ENCODE peak calls at places on chromosome 17, in six cellular contexts. W is cardiac muscle cell; H is HepG2; Z is GM23248; M is CD8-positive, alpha-beta T cell; S is mesenchymal stem cell. N is an unnamed sample. For H3K9me3, the result is how much of the 10 kb centered on the place peaks cover.

GRCh38 chr17:49148171-49148570 is 15.6 kb downstream of the B4GALNT2 start:
- DNase-seq in W (no peak), H (no peak), Z (no peak), M (no peak), S (no peak), N (no peak)

GRCh38 chr17:72618018-72618509 is 474.4 kb downstream of the SLC39A11 start:
- DNase-seq in W (peak), H (peak), Z (peak), M (peak), S (no peak), N (no peak)

GRCh38 chr17:35612924-35613521 is 25.9 kb downstream of the AP2B1 start:
- DNase-seq in W (peak), H (peak), Z (peak), M (no peak), S (peak), N (no peak)

GRCh38 chr17:72569193-72569946 is 448.6 kb downstream of the SOX9 start:
- DNase-seq in W (no peak), H (peak), Z (no peak), M (no peak), S (no peak), N (no peak)

GRCh38 chr17:49196520-49196919 is 13.9 kb downstream of the GNGT2 start:
- DNase-seq in W (no peak), H (no peak), Z (no peak), M (no peak), S (no peak), N (no peak)

GRCh38 chr17:7652659-7653343 is 2.1 kb downstream of the ATP1B2 start:
- DNase-seq in W (no peak), H (no peak), Z (no peak), M (no peak), S (no peak), N (no peak)

GRCh38 chr17:73304971-73305786 is 6.6 kb downstream of the CDC42EP4 start:
- DNase-seq in W (peak), H (no peak), Z (peak), M (no peak), S (peak), N (no peak)

GRCh38 chr17:58568050-58568830 is 53.8 kb upstream of the MTMR4 start:
- DNase-seq in W (no peak), H (no peak), Z (no peak), M (no peak), S (no peak), N (no peak)

GRCh38 chr17:50176559-50177471 is 11.0 kb downstream of the SGCA start:
- DNase-seq in W (no peak), H (no peak), Z (peak), M (no peak), S (peak), N (no peak)

GRCh38 chr17:16916557-16916920 is 55.4 kb downstream of the TNFRSF13B start:
- DNase-seq in W (no peak), H (no peak), Z (no peak), M (no peak), S (no peak), N (no peak)

GRCh38 chr17:8123695-8124349 is at the start of gene HES7:
- DNase-seq in W (no peak), H (no peak), Z (peak), M (no peak), S (peak), N (no peak)

GRCh38 chr17:67531291-67531690 is 154.2 kb downstream of the PITPNC1 start:
- DNase-seq in W (peak), H (no peak), Z (no peak), M (no peak), S (no peak), N (no peak)

GRCh38 chr17:81371910-81372760 is 23.1 kb upstream of the BAHCC1 start:
- DNase-seq in W (peak), H (no peak), Z (peak), M (no peak), S (peak), N (no peak)
- H3K27ac ChIP-seq in W (no peak), H (no peak), Z (no peak), M (no peak), S (no peak), N (no peak)

GRCh38 chr17:83189673-83190385 is 110.4 kb downstream of the METRNL start:
- DNase-seq in W (no peak), H (peak), Z (peak), M (no peak), S (peak), N (no peak)

GRCh38 chr17:83190601-83191387 is 111.4 kb downstream of the METRNL start:
- DNase-seq in W (no peak), H (no peak), Z (no peak), M (no peak), S (no peak), N (no peak)

GRCh38 chr17:83193336-83194188 is 114.2 kb downstream of the METRNL start:
- DNase-seq in W (no peak), H (no peak), Z (peak), M (no peak), S (no peak), N (no peak)

GRCh38 chr17:83192161-83192788 is 112.9 kb downstream of the METRNL start:
- DNase-seq in W (no peak), H (no peak), Z (peak), M (no peak), S (peak), N (no peak)

GRCh38 chr17:83191388-83192160 is 112.2 kb downstream of the METRNL start:
- DNase-seq in W (no peak), H (no peak), Z (no peak), M (no peak), S (no peak), N (no peak)
- H3K9me3 ChIP-seq in W (under half), H (under half), Z (under half), M (under half), S (under half), N (under half)

DNA sequence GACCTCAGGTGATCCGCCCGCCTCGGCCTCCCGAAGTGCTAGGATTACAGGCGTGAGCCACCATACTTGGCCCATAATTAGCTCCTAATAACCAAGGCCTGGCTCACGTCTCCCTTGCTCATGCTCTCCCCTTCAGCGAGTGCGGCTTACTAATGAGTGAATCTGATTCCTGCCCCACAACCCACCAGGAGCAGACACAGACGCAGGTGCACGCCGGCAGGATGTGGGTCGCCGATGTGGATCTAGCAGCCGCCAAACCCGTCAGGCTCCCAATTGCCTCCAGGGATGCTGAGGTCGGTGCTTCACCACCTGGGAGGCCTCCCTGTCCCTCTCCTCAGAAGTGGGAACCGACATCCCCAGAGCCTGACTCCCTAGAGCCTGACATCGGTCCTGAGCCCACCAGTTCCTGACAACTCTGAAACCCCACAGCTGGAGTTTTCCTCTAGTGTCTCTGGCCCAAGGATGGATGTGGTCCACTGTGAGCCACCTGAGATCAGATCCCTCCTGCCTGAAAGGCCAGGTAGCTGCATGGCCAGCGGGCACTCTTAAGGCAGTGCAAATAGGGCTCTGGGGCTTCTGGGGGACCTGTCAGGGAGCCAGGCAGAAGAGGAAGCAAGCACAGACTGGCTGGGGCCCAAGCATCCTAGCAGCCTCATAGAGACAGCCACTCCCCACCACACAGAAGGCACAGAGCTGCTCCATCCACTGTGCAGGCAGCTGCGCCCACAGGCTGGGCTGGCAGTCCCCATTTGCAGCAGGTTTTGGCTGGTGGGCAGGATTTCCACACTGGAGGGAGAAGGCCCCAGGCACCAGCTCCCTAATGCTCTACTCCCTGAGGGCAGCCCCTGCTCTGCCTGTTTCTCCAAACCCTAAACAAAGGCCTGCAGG is 10.8 kb downstream of the EXOC7 start:
- DNase-seq in W (no peak), H (no peak), Z (no peak), M (no peak), S (no peak), N (no peak)
- H3K27ac ChIP-seq in W (no peak), H (no peak), Z (no peak), M (no peak), S (no peak), N (no peak)

DNA sequence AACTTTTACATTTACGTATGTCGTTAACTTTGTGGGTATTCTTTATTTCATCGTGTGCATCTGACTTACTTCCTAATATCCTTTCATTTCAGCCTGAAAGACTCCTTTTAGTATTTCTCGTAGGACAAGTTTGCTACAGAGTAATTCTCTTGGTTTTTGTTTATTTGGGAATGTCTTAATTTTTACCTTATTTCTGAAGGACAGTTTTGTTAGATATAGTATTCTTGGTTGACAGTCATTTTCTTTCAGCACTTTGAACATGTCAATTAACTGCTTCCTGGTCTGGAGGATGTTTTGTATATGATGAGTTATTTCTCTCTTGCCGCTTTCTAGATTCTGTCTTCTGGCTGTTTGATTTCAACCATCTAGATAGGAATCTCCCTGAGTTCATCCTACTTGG is 109.2 kb upstream of the NACA2 start:
- DNase-seq in W (no peak), H (no peak), Z (no peak), M (no peak), S (no peak), N (no peak)
- H3K9me3 ChIP-seq in W (under half), H (under half), Z (under half), M (under half), S (half or more), N (under half)

GRCh38 chr17:61403846-61404701 is 4.4 kb downstream of the TBX2 start:
- DNase-seq in W (no peak), H (no peak), Z (no peak), M (no peak), S (peak), N (no peak)

GRCh38 chr17:61404702-61405046 is 5.0 kb downstream of the TBX2 start:
- DNase-seq in W (no peak), H (no peak), Z (no peak), M (no peak), S (no peak), N (no peak)

GRCh38 chr17:61401280-61402072 is 1.8 kb downstream of the TBX2 start:
- DNase-seq in W (no peak), H (no peak), Z (peak), M (no peak), S (peak), N (no peak)

GRCh38 chr17:61402073-61402541 is 2.5 kb downstream of the TBX2 start:
- DNase-seq in W (no peak), H (no peak), Z (no peak), M (no peak), S (no peak), N (no peak)

DNA sequence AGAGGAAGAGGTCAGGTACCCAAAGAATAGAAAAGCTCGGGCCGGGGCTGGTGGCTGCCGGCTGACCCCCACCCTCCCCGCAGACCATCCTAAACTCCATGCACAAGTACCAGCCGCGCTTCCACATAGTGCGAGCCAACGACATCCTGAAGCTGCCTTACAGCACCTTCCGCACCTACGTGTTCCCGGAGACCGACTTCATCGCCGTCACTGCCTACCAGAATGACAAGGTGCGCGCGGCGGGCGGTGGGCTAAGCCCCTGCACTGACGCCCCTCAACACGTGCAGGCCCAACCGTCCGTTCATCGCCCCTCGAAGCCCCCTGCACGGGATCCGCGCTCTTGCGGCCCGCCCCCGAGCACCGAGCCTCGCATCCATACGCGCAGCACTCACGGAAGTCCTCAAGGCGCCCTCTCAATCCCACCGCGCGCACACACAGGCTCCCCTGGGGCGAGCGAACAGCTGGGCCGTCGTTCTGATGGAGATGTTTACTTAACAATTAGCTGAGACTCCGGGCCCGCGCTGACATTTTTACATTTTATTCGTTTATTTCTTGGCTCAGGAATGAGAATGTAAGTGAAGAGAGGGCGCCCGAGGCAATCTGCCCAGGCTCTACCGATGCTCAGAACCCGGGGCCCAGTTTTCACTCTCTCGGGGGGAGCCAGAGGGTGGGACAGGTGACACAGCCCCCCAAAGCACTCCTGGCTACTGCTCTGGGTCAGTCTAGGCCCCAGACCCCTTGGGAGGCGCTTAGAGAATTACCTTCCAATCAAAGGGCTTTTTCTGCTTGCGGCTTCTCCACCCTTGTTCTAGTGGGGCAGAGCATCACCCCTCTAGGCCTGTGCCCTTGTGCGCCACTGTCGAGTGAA is 3.6 kb downstream of the TBX2 start:
- DNase-seq in W (no peak), H (no peak), Z (no peak), M (no peak), S (peak), N (no peak)
- H3K27ac ChIP-seq in W (no peak), H (no peak), Z (no peak), M (no peak), S (no peak), N (no peak)

GRCh38 chr17:34006126-34006525 is 249.0 kb upstream of the CCL2 start:
- DNase-seq in W (no peak), H (no peak), Z (no peak), M (no peak), S (no peak), N (no peak)
- H3K9me3 ChIP-seq in W (under half), H (half or more), Z (under half), M (under half), S (under half), N (under half)

DNA sequence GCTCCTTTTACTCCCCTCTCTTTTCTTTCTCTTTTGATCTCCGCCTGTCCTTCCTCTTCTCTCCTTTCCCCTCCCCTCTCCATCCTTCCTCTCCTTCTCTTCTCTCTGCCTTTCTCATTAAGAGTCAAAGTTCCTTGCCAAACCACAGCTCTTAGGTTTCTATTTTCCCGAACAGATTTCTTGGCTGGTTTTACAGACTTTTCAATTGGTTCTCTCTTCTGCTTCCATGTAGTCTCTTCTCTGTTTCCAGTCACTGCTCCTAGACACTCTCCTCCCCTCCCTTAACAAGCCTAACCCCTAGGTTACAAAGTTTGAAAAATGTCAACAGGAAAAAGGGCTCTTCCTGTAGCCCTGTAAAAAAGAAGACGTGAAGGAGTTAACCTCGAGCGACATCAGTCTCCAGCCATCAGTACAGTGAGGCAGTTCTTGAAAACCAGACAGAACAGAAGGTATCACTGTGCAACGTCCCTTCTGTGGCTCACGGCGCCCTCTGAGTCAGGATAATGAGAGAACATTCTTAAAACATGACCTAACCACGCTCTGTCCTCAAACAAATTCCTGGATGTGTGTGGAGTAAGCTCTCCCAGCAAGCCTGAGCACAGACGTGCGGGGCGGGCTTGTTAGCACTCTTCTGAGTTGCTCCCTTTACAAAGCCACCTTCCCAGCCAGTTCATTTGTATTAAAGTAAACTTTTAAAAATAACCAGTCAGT is 11.6 kb upstream of the MARCHF10 start:
- DNase-seq in W (peak), H (peak), Z (peak), M (no peak), S (peak), N (no peak)
- H3K27ac ChIP-seq in W (peak), H (no peak), Z (peak), M (no peak), S (peak), N (no peak)

DNA sequence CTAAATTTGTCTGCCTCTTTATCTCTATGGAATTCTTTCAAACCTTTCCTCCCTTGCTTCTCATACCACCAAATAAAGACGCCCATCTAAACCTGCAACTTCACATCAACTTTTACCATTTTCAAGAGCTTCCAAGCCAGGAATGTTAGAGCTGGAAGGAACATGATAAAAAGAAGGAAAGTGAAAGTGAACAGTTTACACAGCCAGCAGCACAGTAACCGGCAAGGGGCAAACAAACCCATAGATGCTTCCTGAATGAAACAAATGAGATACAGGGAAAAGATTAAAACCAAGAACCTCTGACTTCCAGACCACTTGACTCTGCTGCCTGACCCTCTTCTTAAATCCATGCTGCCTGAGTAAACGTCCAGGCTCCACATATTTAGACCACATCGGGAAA is 231.1 kb upstream of the CA10 start:
- DNase-seq in W (no peak), H (no peak), Z (no peak), M (no peak), S (no peak), N (no peak)
- H3K9me3 ChIP-seq in W (under half), H (under half), Z (under half), M (under half), S (under half), N (under half)

GRCh38 chr17:29699283-29699682 is 76.6 kb upstream of the CORO6 start:
- DNase-seq in W (no peak), H (no peak), Z (no peak), M (no peak), S (no peak), N (no peak)
- H3K27ac ChIP-seq in W (peak), H (no peak), Z (no peak), M (no peak), S (peak), N (no peak)

N was measured in CD8-positive, alpha-beta memory T cell.